ENCODE peak calls at places on chromosome 16, in four cellular contexts. W is WTC11, A is K562, H is HepG2. F is an unnamed sample.

GRCh38 chr16:36336-36984 is 16.9 kb downstream of the POLR3K start:
- DNase-seq in W (no peak), A (no peak), H (no peak), F (no peak)

GRCh38 chr16:64196444-64196843 is 925.4 kb downstream of the CDH11 start:
- DNase-seq in W (no peak), A (no peak), H (no peak), F (no peak)

GRCh38 chr16:56985288-56985961 is 3.9 kb upstream of the NLRC5 start:
- DNase-seq in W (no peak), A (no peak), H (no peak), F (no peak)

GRCh38 chr16:70685938-70686375 is at the start of gene MTSS2:
- DNase-seq in W (peak), A (peak), H (peak), F (no peak)

GRCh38 chr16:55703003-55704001 is 47.5 kb downstream of the SLC6A2 start:
- DNase-seq in W (no peak), A (peak), H (peak), F (no peak)

GRCh38 chr16:85715169-85716015 is 26.6 kb upstream of the GINS2 start:
- DNase-seq in W (no peak), A (no peak), H (no peak), F (no peak)

GRCh38 chr16:2767891-2768290 is 9.2 kb downstream of the ELOB start:
- DNase-seq in W (no peak), A (peak), H (no peak), F (no peak)

GRCh38 chr16:70161350-70161749 is 12.2 kb upstream of the CLEC18C start:
- DNase-seq in W (no peak), A (no peak), H (no peak), F (no peak)

GRCh38 chr16:74984194-74984669 is 691 bp downstream of the WDR59 start:
- DNase-seq in W (no peak), A (peak), H (peak), F (no peak)

GRCh38 chr16:48335961-48336360 is 49.3 kb downstream of the SIAH1 start:
- DNase-seq in W (no peak), A (no peak), H (no peak), F (no peak)

GRCh38 chr16:82061861-82062525 is 26.9 kb downstream of the HSD17B2 start:
- DNase-seq in W (no peak), A (peak), H (no peak), F (no peak)

GRCh38 chr16:56041556-56042140 is 149.6 kb upstream of the GNAO1 start:
- DNase-seq in W (peak), A (peak), H (peak), F (no peak)

DNA sequence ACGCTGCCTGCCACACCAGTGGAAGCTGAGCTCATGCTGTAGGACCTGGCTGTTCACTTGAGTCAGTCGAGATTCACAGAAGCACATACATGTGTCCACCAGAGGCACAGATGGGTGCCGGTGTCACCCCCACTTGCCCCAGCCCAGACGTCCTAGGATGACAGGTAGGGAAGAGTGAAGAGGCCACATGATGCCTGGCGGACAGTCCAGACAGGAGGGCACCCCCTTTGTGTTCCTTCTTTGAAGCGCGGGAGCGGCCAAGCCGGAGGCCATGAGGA is 8.8 kb downstream of the UBE2I start:
- DNase-seq in W (no peak), A (no peak), H (no peak), F (no peak)
- TF ChIP-seq TCF7 in W (no peak), A (no peak), H (no peak), F (no peak)

DNA sequence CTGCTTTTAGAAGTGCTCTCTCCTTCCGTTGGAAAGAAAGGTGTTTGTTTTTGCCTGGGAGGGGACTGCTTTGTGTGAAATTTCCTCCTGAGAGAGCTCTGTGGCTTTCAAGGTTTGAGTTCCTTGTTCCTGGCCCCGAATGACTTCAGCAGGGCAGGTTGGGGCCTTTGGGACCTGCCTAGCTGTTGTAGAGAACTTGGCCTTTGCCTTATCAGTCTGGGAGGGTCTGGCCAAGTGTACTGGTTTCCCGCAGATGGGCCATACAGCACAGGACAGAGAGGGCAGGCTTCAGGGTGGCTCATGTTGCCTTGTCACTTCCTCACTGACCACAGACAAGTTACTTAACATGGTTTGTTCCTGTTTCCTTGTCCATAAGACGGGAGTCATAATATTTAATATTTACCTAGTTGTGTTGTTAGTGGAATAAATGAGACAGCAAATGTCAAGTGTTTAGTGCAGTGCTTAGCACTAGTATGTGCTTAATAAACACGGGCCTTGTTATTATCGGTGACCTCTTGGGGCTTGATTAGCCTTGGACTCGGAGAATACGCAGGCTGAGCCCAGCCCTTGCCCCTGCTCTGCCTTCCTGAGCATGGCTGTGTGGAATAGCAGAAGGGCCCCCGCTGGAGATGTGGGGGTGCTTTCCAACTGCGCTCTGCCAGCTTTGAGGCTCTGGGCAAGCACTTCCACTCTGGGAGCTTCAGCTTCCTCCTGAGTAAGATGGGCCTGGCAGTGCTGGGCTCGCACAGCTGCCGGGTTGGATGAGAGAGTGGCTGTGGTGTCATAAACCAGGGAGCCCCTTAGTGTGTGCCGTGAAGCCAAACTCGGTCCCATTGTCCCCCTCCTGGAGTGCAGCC is 6.6 kb downstream of the PRSS8 start:
- DNase-seq in W (no peak), A (peak), H (no peak), F (no peak)
- TF ChIP-seq TCF7 in W (no peak), A (no peak), H (no peak), F (no peak)

GRCh38 chr16:88202207-88202745 is 180.5 kb upstream of the ZNF469 start:
- DNase-seq in W (no peak), A (no peak), H (no peak), F (no peak)
- TF ChIP-seq TCF7 in W (no peak), A (no peak), H (no peak), F (no peak)

GRCh38 chr16:30113711-30114333 is 485 bp upstream of the GDPD3 start:
- DNase-seq in W (no peak), A (peak), H (no peak), F (no peak)

GRCh38 chr16:30115238-30115637 is 1.9 kb upstream of the GDPD3 start:
- DNase-seq in W (no peak), A (no peak), H (no peak), F (no peak)

GRCh38 chr16:30114411-30114810 is 1.1 kb upstream of the GDPD3 start:
- DNase-seq in W (no peak), A (no peak), H (no peak), F (no peak)

GRCh38 chr16:30112197-30113030 is 923 bp downstream of the GDPD3 start:
- DNase-seq in W (peak), A (peak), H (peak), F (no peak)

DNA sequence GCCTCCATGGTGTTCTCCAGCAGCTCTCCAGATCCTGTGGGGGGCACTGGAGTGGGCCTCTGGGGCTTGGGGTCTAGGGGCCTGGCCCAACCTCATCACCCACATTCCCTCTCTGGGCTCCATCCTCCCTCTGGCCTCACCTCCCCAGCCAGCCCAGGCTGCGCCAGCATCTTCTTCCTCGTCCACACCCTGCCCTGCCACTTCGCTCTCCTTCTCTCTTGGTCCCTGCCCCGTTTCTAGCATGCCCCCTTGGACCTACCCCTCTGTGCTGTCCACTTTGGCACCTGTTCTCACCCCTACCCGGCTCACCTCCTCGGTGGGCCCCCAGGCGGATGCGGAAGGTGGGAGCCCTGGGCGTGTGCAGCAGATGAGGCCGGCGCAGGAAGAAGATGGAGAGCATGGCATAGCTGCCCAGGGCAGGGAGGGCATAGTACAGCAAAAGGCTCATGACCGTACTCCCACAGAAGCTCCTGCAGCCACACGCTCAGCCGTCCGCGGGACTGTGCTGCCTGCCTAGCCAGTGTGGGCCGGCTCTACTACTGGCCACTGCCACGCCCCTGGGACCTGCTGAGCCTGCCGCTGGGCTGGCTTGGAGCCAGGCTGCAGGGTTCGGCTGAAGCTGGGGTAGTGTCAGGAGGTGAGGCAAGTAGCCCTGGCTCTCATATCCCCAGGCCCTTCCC is at the start of gene GDPD3:
- DNase-seq in W (no peak), A (peak), H (peak), F (no peak)
- TF ChIP-seq TCF7 in W (no peak), A (no peak), H (no peak), F (no peak)

F was measured in GM12878.